ENCODE peak calls at places on chromosomes 2 and 18, in nine cellular contexts. S, P, V, N, D, H, U, F and Q are unnamed samples.

GRCh38 chr2:143505542-143505941 is 376.3 kb downstream of the ARHGAP15 start:
- DNase-seq in S (no peak), P (no peak), V (no peak), N (no peak), D (no peak), H (no peak), U (no peak), F (no peak), Q (no peak)

GRCh38 chr2:240465268-240465764 is 29.9 kb downstream of the GPC1 start:
- DNase-seq in S (no peak), P (no peak), V (no peak), N (peak), D (peak), H (no peak), U (no peak), F (no peak), Q (peak)

GRCh38 chr2:102238039-102238756 is 51.4 kb downstream of the IL1RL2 start:
- DNase-seq in S (no peak), P (peak), V (no peak), N (no peak), D (no peak), H (no peak), U (no peak), F (no peak), Q (no peak)

GRCh38 chr2:80086831-80087230 is 217.7 kb downstream of the LRRTM1 start:
- DNase-seq in S (no peak), P (no peak), V (no peak), N (no peak), D (no peak), H (no peak), U (no peak), F (peak), Q (no peak)

GRCh38 chr2:177165103-177165583 is 47.5 kb upstream of the HNRNPA3 start:
- DNase-seq in S (no peak), P (peak), V (no peak), N (no peak), D (peak), H (no peak), U (no peak), F (no peak), Q (peak)

GRCh38 chr2:217593732-217594131 is 409.1 kb downstream of the TNS1 start:
- DNase-seq in S (no peak), P (no peak), V (no peak), N (no peak), D (no peak), H (no peak), U (no peak), F (no peak), Q (no peak)

GRCh38 chr2:238865744-238866355 is 18.0 kb downstream of the TWIST2 start:
- DNase-seq in S (no peak), P (no peak), V (no peak), N (peak), D (peak), H (no peak), U (no peak), F (no peak), Q (no peak)

GRCh38 chr2:187011206-187011605 is 162.2 kb upstream of the ZSWIM2 start:
- DNase-seq in S (no peak), P (no peak), V (no peak), N (no peak), D (no peak), H (no peak), U (no peak), F (no peak), Q (no peak)

GRCh38 chr18:64202229-64202835 is 53.4 kb upstream of the LINC00305 start:
- DNase-seq in S (no peak), P (no peak), V (no peak), N (no peak), D (no peak), H (no peak), U (no peak), F (no peak), Q (no peak)

GRCh38 chr2:98280376-98281102 is 65.7 kb upstream of the CNGA3 start:
- DNase-seq in S (no peak), P (peak), V (no peak), N (no peak), D (no peak), H (no peak), U (no peak), F (no peak), Q (peak)

GRCh38 chr2:16069663-16069932 is 129.2 kb downstream of the MYCN start:
- DNase-seq in S (no peak), P (peak), V (no peak), N (no peak), D (no peak), H (no peak), U (no peak), F (no peak), Q (no peak)